ENCODE peak calls at places on chromosomes 2 and 18, in four cellular contexts. Y is GM19239, O is hypothalamus, T is retina. J is an unnamed sample.

GRCh38 chr2:84786601-84787000 is 94.3 kb downstream of the TRABD2A start:
- DNase-seq in Y (no peak), O (no peak), T (no peak), J (no peak)

GRCh38 chr18:73613706-73614340 is 533.8 kb downstream of the FBXO15 start:
- DNase-seq in Y (no peak), O (no peak), T (no peak), J (no peak)

GRCh38 chr2:177326591-177326990 is 62.1 kb upstream of the NFE2L2 start:
- DNase-seq in Y (no peak), O (no peak), T (no peak), J (no peak)

GRCh38 chr2:235701206-235701605 is 207.4 kb downstream of the AGAP1 start:
- DNase-seq in Y (no peak), O (no peak), T (no peak), J (no peak)

GRCh38 chr2:183996825-183997823 is 601.2 kb upstream of the ZNF804A start:
- DNase-seq in Y (no peak), O (no peak), T (no peak), J (no peak)

GRCh38 chr2:102005989-102006885 is 14.5 kb downstream of the IL1R2 start:
- DNase-seq in Y (peak), O (no peak), T (no peak), J (peak)

GRCh38 chr2:73106791-73107190 is 6.0 kb downstream of the RAB11FIP5 start:
- DNase-seq in Y (no peak), O (no peak), T (no peak), J (no peak)

GRCh38 chr2:240983361-240983995 is 14.9 kb upstream of the SNED1 start:
- DNase-seq in Y (no peak), O (no peak), T (peak), J (peak)

GRCh38 chr18:45828917-45829811 is 3.7 kb downstream of the SIGLEC15 start:
- DNase-seq in Y (no peak), O (no peak), T (no peak), J (peak)

GRCh38 chr2:147174824-147175254 is 670.0 kb upstream of the ACVR2A start:
- DNase-seq in Y (no peak), O (no peak), T (no peak), J (no peak)

GRCh38 chr18:9719421-9719981 is 11.4 kb downstream of the RAB31 start:
- DNase-seq in Y (no peak), O (no peak), T (no peak), J (no peak)

GRCh38 chr2:98028931-98029717 is 33.4 kb upstream of the TMEM131 start:
- DNase-seq in Y (no peak), O (no peak), T (no peak), J (no peak)

GRCh38 chr2:52383541-52383940 is 1351.6 kb upstream of the NRXN1 start:
- DNase-seq in Y (no peak), O (no peak), T (no peak), J (no peak)

GRCh38 chr2:109269956-109270757 is 141.2 kb downstream of the SH3RF3 start:
- DNase-seq in Y (no peak), O (no peak), T (no peak), J (no peak)

GRCh38 chr18:78624646-78625279 is 354.9 kb upstream of the SALL3 start:
- DNase-seq in Y (no peak), O (no peak), T (peak), J (no peak)

GRCh38 chr2:189516546-189516945 is 64.0 kb downstream of the SLC40A1 start:
- DNase-seq in Y (no peak), O (no peak), T (no peak), J (peak)

GRCh38 chr2:101135412-101136296 is 15.5 kb downstream of the TBC1D8 start:
- DNase-seq in Y (no peak), O (no peak), T (no peak), J (no peak)

GRCh38 chr2:216201687-216202306 is 92.6 kb downstream of the XRCC5 start:
- DNase-seq in Y (no peak), O (no peak), T (no peak), J (no peak)

GRCh38 chr2:28810384-28811285 is at the start of gene SPDYA:
- DNase-seq in Y (peak), O (peak), T (peak), J (peak)

GRCh38 chr2:86283461-86284030 is 53.9 kb downstream of the REEP1 start:
- DNase-seq in Y (no peak), O (no peak), T (no peak), J (no peak)

GRCh38 chr2:147554708-147555107 is 290.1 kb upstream of the ACVR2A start:
- DNase-seq in Y (no peak), O (no peak), T (no peak), J (no peak)

GRCh38 chr2:186862869-186863709 is 14.1 kb upstream of the ZSWIM2 start:
- DNase-seq in Y (no peak), O (no peak), T (peak), J (peak)

GRCh38 chr2:184677171-184677570 is 78.8 kb downstream of the ZNF804A start:
- DNase-seq in Y (no peak), O (no peak), T (no peak), J (no peak)

GRCh38 chr18:13301691-13302469 is 83.3 kb downstream of the LDLRAD4 start:
- DNase-seq in Y (no peak), O (no peak), T (no peak), J (no peak)

GRCh38 chr2:111708478-111708877 is 175.5 kb downstream of the ANAPC1 start:
- DNase-seq in Y (no peak), O (no peak), T (no peak), J (no peak)

GRCh38 chr2:31324000-31324633 is 90.2 kb downstream of the EHD3 start:
- DNase-seq in Y (peak), O (no peak), T (no peak), J (no peak)

GRCh38 chr2:135050684-135051083 is 1.4 kb upstream of the RAB3GAP1 start:
- DNase-seq in Y (no peak), O (no peak), T (no peak), J (no peak)

GRCh38 chr2:27356056-27356381 is 545 bp downstream of the GTF3C2 start:
- DNase-seq in Y (peak), O (no peak), T (no peak), J (peak)

GRCh38 chr2:159807183-159808037 is 9.4 kb upstream of the CD302 start:
- DNase-seq in Y (no peak), O (no peak), T (peak), J (peak)

GRCh38 chr18:12376034-12376717 is 851 bp downstream of the AFG3L2 start:
- DNase-seq in Y (no peak), O (no peak), T (no peak), J (peak)

GRCh38 chr2:207182916-207183315 is 17.2 kb upstream of the KLF7 start:
- DNase-seq in Y (no peak), O (no peak), T (no peak), J (no peak)

GRCh38 chr18:56252456-56252855 is 385.9 kb downstream of the TXNL1 start:
- DNase-seq in Y (no peak), O (no peak), T (no peak), J (no peak)

GRCh38 chr2:5766051-5766450 is 73.9 kb downstream of the SOX11 start:
- DNase-seq in Y (no peak), O (no peak), T (no peak), J (no peak)

GRCh38 chr2:113200236-113200635 is 26.5 kb downstream of the PSD4 start:
- DNase-seq in Y (no peak), O (no peak), T (no peak), J (peak)

GRCh38 chr2:1518501-1518821 is 105.2 kb downstream of the TPO start:
- DNase-seq in Y (no peak), O (no peak), T (no peak), J (no peak)

GRCh38 chr18:59428018-59428417 is 69.0 kb upstream of the LMAN1 start:
- DNase-seq in Y (no peak), O (no peak), T (no peak), J (no peak)

GRCh38 chr2:214706986-214707385 is 102.5 kb downstream of the BARD1 start:
- DNase-seq in Y (no peak), O (no peak), T (no peak), J (no peak)

J was measured in erythroblast.